ENCODE peak calls at places on chromosomes 11 and 22, in five cellular contexts. M is sigmoid colon, T is stomach, L is upper lobe of left lung, J is Panc1. P is an unnamed sample.

GRCh38 chr11:2928605-2929510 is at the start of gene PHLDA2:
- DNase-seq in T (peak; percentile 71), J (no peak), L (peak; percentile 63), M (peak; percentile 71), P (no peak)

GRCh38 chr22:49353185-49353584 is 474.5 kb downstream of the BRD1 start:
- DNase-seq in M (no peak), L (no peak), J (no peak), T (peak; percentile 16), P (no peak)

GRCh38 chr11:71491531-71492329 is 35.3 kb upstream of the KRTAP5-7 start:
- DNase-seq in L (no peak), J (no peak), M (peak; percentile 53), T (peak; percentile 24), P (no peak)

GRCh38 chr22:20239063-20239950 is 28.8 kb downstream of the RTN4R start:
- DNase-seq in T (no peak), L (no peak), J (no peak), M (no peak), P (no peak)

GRCh38 chr11:74318241-74318932 is 6.9 kb upstream of the P4HA3 start:
- DNase-seq in L (no peak), J (no peak), M (no peak), T (no peak), P (no peak)

GRCh38 chr11:23554002-23554401 is 693.7 kb upstream of the CCDC179 start:
- DNase-seq in M (no peak), L (no peak), J (no peak), T (no peak), P (no peak)

GRCh38 chr11:126197277-126197939 is 14.0 kb downstream of the RPUSD4 start:
- DNase-seq in L (no peak), T (peak; percentile 34), J (no peak), M (no peak), P (no peak)

GRCh38 chr11:706439-706956 is 467 bp downstream of the EPS8L2 start:
- DNase-seq in M (no peak), T (peak; percentile 52), L (peak; percentile 36), J (no peak), P (peak; percentile 30)

GRCh38 chr11:73204711-73205121 is 13.4 kb upstream of the P2RY2 start:
- DNase-seq in J (no peak), M (peak; percentile 82), T (no peak), L (peak; percentile 85), P (no peak)

GRCh38 chr11:22244986-22245592 is 52.2 kb downstream of the ANO5 start:
- DNase-seq in L (peak; percentile 35), J (peak; percentile 28), M (no peak), T (peak; percentile 47), P (no peak)

GRCh38 chr11:3877252-3878035 is 22.0 kb downstream of the STIM1 start:
- DNase-seq in T (no peak), M (no peak), J (no peak), L (no peak), P (no peak)

GRCh38 chr22:22902247-22902962 is 14.8 kb downstream of the IGLL5 start:
- DNase-seq in M (no peak), T (no peak), J (no peak), L (no peak), P (no peak)

GRCh38 chr11:130451261-130452019 is 3.0 kb downstream of the ADAMTS15 start:
- DNase-seq in J (no peak), M (no peak), T (peak; percentile 63), L (no peak), P (no peak)

GRCh38 chr22:49271369-49271727 is 556.3 kb downstream of the BRD1 start:
- DNase-seq in L (no peak), T (peak; percentile 2), J (no peak), M (no peak), P (no peak)

GRCh38 chr22:48844096-48844675 is 983.5 kb downstream of the BRD1 start:
- DNase-seq in L (no peak), J (no peak), M (peak; percentile 38), T (no peak), P (no peak)

GRCh38 chr11:76614471-76615183 is 55.9 kb downstream of the LRRC32 start:
- DNase-seq in L (no peak), J (no peak), T (peak; percentile 23), M (peak; percentile 66), P (no peak)

GRCh38 chr11:35714882-35715612 is 52.5 kb downstream of the TRIM44 start:
- DNase-seq in L (no peak), T (no peak), M (no peak), J (no peak), P (no peak)

GRCh38 chr11:122933434-122933833 is 48.2 kb downstream of the BSX start:
- DNase-seq in M (no peak), L (no peak), J (no peak), T (no peak), P (no peak)

GRCh38 chr11:110909331-110909730 is 197.1 kb upstream of the ARHGAP20 start:
- DNase-seq in L (no peak), J (no peak), T (no peak), M (no peak), P (no peak)

GRCh38 chr22:31969789-31970489 is 25.6 kb downstream of the YWHAH start:
- DNase-seq in T (peak; percentile 80), L (peak; percentile 81), J (no peak), M (peak; percentile 71), P (peak; percentile 78)
- H3K27ac ChIP-seq in T (peak overlapping the region; percentile 63), L (no peak overlapping the region), J (no peak overlapping the region), M (no peak overlapping the region), P (no peak overlapping the region)

GRCh38 chr22:17009640-17010291 is 1.7 kb upstream of the GAB4 start:
- DNase-seq in T (no peak), L (no peak), M (no peak), J (no peak), P (no peak)
- TF ChIP-seq CTCF in T (no peak), L (no peak), M (no peak), J (peak; percentile 29), P (no peak)

DNA sequence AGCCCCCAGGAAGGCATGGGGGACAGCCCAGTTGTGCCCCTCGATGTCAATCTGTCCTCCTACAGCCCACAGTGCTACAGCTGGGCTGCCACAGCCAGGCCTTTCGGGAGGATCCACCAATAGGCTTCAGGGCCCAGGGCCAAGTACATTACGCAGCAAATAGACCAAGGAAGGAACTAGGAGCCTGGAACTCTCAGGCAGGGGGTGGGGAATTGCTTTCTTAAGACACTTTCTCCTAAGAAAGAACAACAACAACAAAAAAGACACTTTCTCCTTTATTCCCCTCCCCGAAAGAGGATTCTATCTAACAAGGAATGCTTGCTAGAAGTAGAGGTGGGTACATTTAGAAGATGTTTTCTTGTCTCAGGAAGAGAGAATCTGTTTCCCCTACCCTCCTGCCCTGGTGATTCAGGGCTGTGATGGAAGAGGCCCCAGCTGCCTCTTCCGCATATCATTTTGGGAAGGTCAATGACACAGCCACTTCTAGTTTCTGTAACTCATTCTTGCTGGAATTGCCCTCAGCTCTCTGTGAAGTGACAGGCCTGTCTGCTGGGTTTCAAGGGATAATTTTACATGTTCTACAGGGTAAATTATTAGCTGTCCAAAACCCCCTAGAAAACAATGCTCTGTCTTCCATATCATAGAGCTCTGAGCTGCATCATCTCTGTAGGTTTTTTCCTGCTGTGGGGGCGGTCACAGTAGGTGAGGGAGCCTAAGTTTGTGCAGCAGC is 6.0 kb upstream of the MALAT1 start:
- DNase-seq in M (peak; percentile 97), L (peak; percentile 92), J (no peak), T (peak; percentile 85), P (no peak)
- TF ChIP-seq POLR2AphosphoS5 in M (peak; percentile 81), L (peak; percentile 91), J (peak; percentile 9), T (peak; percentile 89), P (peak; percentile 73)

GRCh38 chr11:14190992-14191773 is 167.8 kb downstream of the RRAS2 start:
- DNase-seq in L (peak; percentile 49), T (no peak), M (no peak), J (no peak), P (no peak)
- H3K27ac ChIP-seq in L (peak overlapping the region; percentile 84), T (peak overlapping the region; percentile 67), M (peak overlapping the region; percentile 38), J (no peak overlapping the region), P (no peak overlapping the region)

DNA sequence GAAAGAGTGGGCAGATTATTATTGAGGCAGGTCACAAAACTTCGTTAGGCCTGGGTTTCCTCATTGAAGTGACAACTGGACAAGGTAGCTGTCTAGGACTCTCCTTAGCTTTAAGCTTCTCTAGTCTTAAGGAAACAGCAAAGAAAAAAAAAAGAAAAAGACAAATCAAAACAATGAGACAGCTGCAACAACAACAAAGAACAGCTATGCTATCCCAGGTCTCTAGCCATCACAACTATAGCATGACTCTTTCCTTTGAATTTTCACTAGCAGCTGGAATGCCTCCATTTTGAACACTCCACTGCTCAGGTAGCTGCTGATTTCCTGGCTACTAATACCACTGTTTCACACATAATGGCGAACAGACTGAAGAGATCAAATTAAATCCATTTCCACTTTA is 302.4 kb upstream of the SORL1-AS1 start:
- DNase-seq in L (no peak), M (no peak), T (no peak), J (no peak), P (no peak)
- TF ChIP-seq CTCF in L (no peak), M (no peak), T (no peak), J (no peak), P (no peak)

GRCh38 chr11:65314501-65315203 is at the start of gene CDC42EP2:
- DNase-seq in L (peak; percentile 93), T (peak; percentile 91), J (no peak), M (peak; percentile 94), P (peak; percentile 79)

GRCh38 chr11:65315866-65316233 is 1.2 kb downstream of the CDC42EP2 start:
- DNase-seq in L (no peak), J (no peak), M (no peak), T (no peak), P (no peak)

GRCh38 chr11:65316311-65316978 is 1.8 kb downstream of the CDC42EP2 start:
- DNase-seq in M (peak; percentile 89), T (no peak), J (no peak), L (peak; percentile 48), P (no peak)

GRCh38 chr11:65315204-65315865 is 669 bp downstream of the CDC42EP2 start:
- DNase-seq in T (peak; percentile 77), L (peak; percentile 77), M (peak; percentile 92), J (no peak), P (peak; percentile 59)

DNA sequence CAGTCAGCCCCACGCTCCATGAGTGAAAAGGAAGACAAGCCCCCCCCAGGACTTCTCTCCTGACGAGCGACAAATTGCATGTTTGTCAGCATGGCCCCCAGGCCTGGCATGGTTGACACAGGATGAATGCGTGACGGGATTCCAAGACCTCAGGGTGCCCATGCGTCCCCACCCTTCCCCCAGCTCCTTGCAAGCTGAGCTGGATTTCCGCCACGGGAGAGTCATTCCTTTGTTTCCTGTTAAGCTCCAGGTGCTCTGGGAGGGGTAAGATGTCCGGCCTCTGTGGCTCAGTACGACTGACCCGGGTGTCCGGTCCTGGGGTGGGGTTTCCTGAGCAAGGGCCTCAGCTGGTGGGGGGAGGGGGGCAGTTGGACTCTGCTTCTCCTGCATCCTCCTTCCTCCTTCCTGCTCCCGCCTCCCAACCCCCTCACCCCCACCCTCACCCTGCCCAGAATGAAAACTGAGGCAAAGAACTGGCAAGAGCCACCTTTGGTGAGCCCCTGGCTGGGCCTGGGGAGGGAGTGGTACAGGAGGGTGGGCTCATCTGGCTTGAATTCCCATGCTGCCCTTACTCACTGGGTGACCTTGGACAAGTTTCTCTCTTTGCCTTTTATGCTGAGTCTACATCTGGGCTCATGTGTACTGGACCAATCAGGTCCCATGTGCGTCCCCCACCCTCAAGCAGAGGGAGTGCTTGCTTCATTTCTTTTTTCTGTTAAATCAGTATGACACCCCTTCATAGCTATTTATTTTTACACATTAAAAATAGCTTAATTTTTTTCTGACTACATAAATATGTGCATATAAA is 2.5 kb downstream of the CDC42EP2 start:
- DNase-seq in T (peak; percentile 74), J (no peak), L (peak; percentile 65), M (peak; percentile 90), P (peak; percentile 34)
- TF ChIP-seq POLR2AphosphoS5 in T (peak; percentile 13), J (no peak), L (no peak), M (no peak), P (no peak)

P was measured in prostate gland.